ENCODE peak calls at places on chromosomes 2 and 18, in five cellular contexts. R is neural progenitor cell, G is KG1, W is NCI-H345, B is HCT116. S is an unnamed sample.

GRCh38 chr2:25251461-25252273 is 83.3 kb upstream of the POMC start:
- DNase-seq in R (no peak), G (no peak), W (peak; percentile 73), B (no peak), S (no peak)

GRCh38 chr2:10570076-10570475 is 119.7 kb downstream of the NOL10 start:
- DNase-seq in R (no peak), G (no peak), W (no peak), B (no peak), S (no peak)

GRCh38 chr2:212360068-212360460 is 178.5 kb downstream of the ERBB4 start:
- DNase-seq in R (no peak), G (no peak), W (no peak), B (no peak), S (no peak)

GRCh38 chr2:236180831-236181453 is 12.8 kb upstream of the GBX2 start:
- DNase-seq in R (peak; percentile 83), G (no peak), W (peak; percentile 73), B (peak; percentile 42), S (no peak)

GRCh38 chr2:195280024-195280423 is 377.0 kb upstream of the SLC39A10 start:
- DNase-seq in R (no peak), G (no peak), W (no peak), B (no peak), S (no peak)

GRCh38 chr2:144703852-144704324 is 184.0 kb upstream of the ZEB2 start:
- DNase-seq in R (no peak), G (peak; percentile 85), W (no peak), B (peak; percentile 3), S (no peak)

GRCh38 chr2:79512442-79513401 is at the start of gene CTNNA2:
- DNase-seq in R (peak; percentile 98), G (no peak), W (peak; percentile 96), B (no peak), S (peak; percentile 98)

GRCh38 chr2:17620280-17620679 is 79.8 kb downstream of the VSNL1 start:
- DNase-seq in R (no peak), G (no peak), W (no peak), B (no peak), S (no peak)

GRCh38 chr2:110211938-110212858 is at the start of gene MTLN:
- DNase-seq in R (peak; percentile 77), G (peak; percentile 57), W (peak; percentile 73), B (peak; percentile 58), S (peak; percentile 35)

GRCh38 chr18:76328145-76328544 is 166.9 kb downstream of the ZNF516 start:
- DNase-seq in R (no peak), G (no peak), W (no peak), B (no peak), S (no peak)

GRCh38 chr2:196546151-196546919 is 93.2 kb upstream of the CCDC150 start:
- DNase-seq in R (no peak), G (no peak), W (no peak), B (no peak), S (no peak)

GRCh38 chr2:187658952-187659525 is 104.8 kb upstream of the TFPI start:
- DNase-seq in R (peak; percentile 74), G (no peak), W (no peak), B (peak; percentile 21), S (no peak)

GRCh38 chr18:38052879-38053590 is 487.4 kb upstream of the CELF4 start:
- DNase-seq in R (no peak), G (no peak), W (no peak), B (no peak), S (no peak)

GRCh38 chr2:26008851-26009566 is 24.9 kb upstream of the RAB10 start:
- DNase-seq in R (no peak), G (peak; percentile 79), W (no peak), B (peak; percentile 43), S (no peak)

GRCh38 chr2:205706769-205707375 is 24.6 kb downstream of the NRP2 start:
- DNase-seq in R (no peak), G (peak; percentile 56), W (peak; percentile 9), B (no peak), S (peak; percentile 56)

GRCh38 chr18:42028232-42028832 is 73.3 kb downstream of the PIK3C3 start:
- DNase-seq in R (peak; percentile 29), G (no peak), W (no peak), B (no peak), S (no peak)

GRCh38 chr2:116510117-116510671 is 1304.3 kb upstream of the DDX18 start:
- DNase-seq in R (peak; percentile 59), G (no peak), W (peak; percentile 69), B (no peak), S (peak; percentile 4)

GRCh38 chr18:63262369-63263335 is 56.9 kb downstream of the BCL2 start:
- DNase-seq in R (no peak), G (no peak), W (no peak), B (no peak), S (no peak)

GRCh38 chr2:231177156-231178007 is 21.0 kb upstream of the ARMC9 start:
- DNase-seq in R (no peak), G (no peak), W (no peak), B (no peak), S (no peak)

GRCh38 chr2:237312021-237312755 is 101.8 kb downstream of the COL6A3 start:
- DNase-seq in R (no peak), G (no peak), W (no peak), B (no peak), S (no peak)

GRCh38 chr2:241226723-241227634 is 38.5 kb downstream of the ANO7 start:
- DNase-seq in R (no peak), G (no peak), W (no peak), B (no peak), S (no peak)

GRCh38 chr2:17506736-17507616 is 11.3 kb downstream of the RAD51AP2 start:
- DNase-seq in R (no peak), G (no peak), W (no peak), B (peak; percentile 66), S (no peak)

GRCh38 chr18:8367217-8367988 is 241.8 kb upstream of the RAB12 start:
- DNase-seq in R (peak; percentile 90), G (no peak), W (peak; percentile 83), B (peak; percentile 7), S (peak; percentile 77)

GRCh38 chr2:235026649-235027557 is 75.1 kb downstream of the SH3BP4 start:
- DNase-seq in R (no peak), G (no peak), W (peak; percentile 95), B (peak; percentile 79), S (peak; percentile 95)